ENCODE peak calls at places on chromosomes 3 and 15, in eight cellular contexts. N is activated CD8-positive, alpha-beta T cell treated with anti-CD3 and anti-CD28 coated beads for 36 hours; S is OCI-LY7; L is HL-60; C is IMR-90; O is omental fat pad; V is tibial nerve; Z is lower leg skin. T is an unnamed sample.

GRCh38 chr3:22399566-22399965 is 648.6 kb upstream of the ZNF385D start:
- DNase-seq in S (no peak), N (no peak), C (no peak), Z (no peak), L (no peak), V (no peak), O (no peak), T (no peak)

GRCh38 chr15:57395292-57395691 is 19.0 kb downstream of the CGNL1 start:
- DNase-seq in S (no peak), C (peak), N (no peak), L (no peak), O (no peak), Z (no peak), V (no peak), T (no peak)

GRCh38 chr3:23459915-23460546 is 256.9 kb downstream of the UBE2E2 start:
- DNase-seq in V (no peak), O (no peak), L (no peak), Z (no peak), N (no peak), S (no peak), C (no peak), T (no peak)

GRCh38 chr15:62607643-62608042 is 434.9 kb upstream of the TPM1 start:
- DNase-seq in V (no peak), L (no peak), Z (no peak), C (peak), O (no peak), N (peak), S (no peak), T (no peak)

GRCh38 chr3:40532252-40532651 is 7.5 kb downstream of the ZNF621 start:
- DNase-seq in N (no peak), V (no peak), S (no peak), L (no peak), O (no peak), Z (no peak), C (no peak), T (no peak)

GRCh38 chr3:52245322-52246263 is at the start of gene PPM1M:
- DNase-seq in L (no peak), C (peak), O (no peak), N (peak), Z (no peak), S (no peak), V (no peak), T (peak)

GRCh38 chr3:30188713-30189112 is 417.7 kb upstream of the TGFBR2 start:
- DNase-seq in C (peak), L (no peak), V (no peak), N (no peak), Z (peak), O (no peak), S (no peak), T (no peak)

GRCh38 chr15:94119215-94119815 is 112.0 kb upstream of the MCTP2 start:
- DNase-seq in Z (no peak), V (peak), N (no peak), L (no peak), O (no peak), S (no peak), C (no peak), T (no peak)

GRCh38 chr15:52117549-52117948 is 5.0 kb upstream of the BCL2L10 start:
- DNase-seq in S (no peak), C (no peak), Z (no peak), O (no peak), L (no peak), V (no peak), N (no peak), T (no peak)

GRCh38 chr15:41503669-41504010 is 10.0 kb downstream of the ITPKA start:
- DNase-seq in Z (no peak), O (no peak), C (no peak), N (no peak), S (no peak), L (no peak), V (no peak), T (no peak)

GRCh38 chr15:46411900-46412299 is 777.1 kb downstream of the SQOR start:
- DNase-seq in N (no peak), O (no peak), S (no peak), Z (no peak), L (no peak), C (no peak), V (no peak), T (no peak)

GRCh38 chr3:192445768-192446644 is 281.3 kb downstream of the FGF12 start:
- DNase-seq in S (no peak), N (no peak), O (no peak), C (no peak), Z (no peak), V (no peak), L (no peak), T (no peak)

GRCh38 chr3:2099028-2099671 is 484 bp downstream of the CNTN4 start:
- DNase-seq in O (no peak), C (no peak), S (no peak), Z (no peak), L (no peak), N (no peak), V (no peak), T (peak)

GRCh38 chr3:2096196-2096595 is 2.5 kb upstream of the CNTN4 start:
- DNase-seq in C (no peak), Z (no peak), L (no peak), S (no peak), O (no peak), N (no peak), V (no peak), T (no peak)

GRCh38 chr3:2099779-2100191 is 1.1 kb downstream of the CNTN4 start:
- DNase-seq in S (no peak), C (no peak), V (no peak), Z (no peak), O (no peak), N (no peak), L (no peak), T (no peak)

GRCh38 chr3:2097641-2098191 is 950 bp upstream of the CNTN4 start:
- DNase-seq in S (no peak), C (no peak), N (no peak), V (no peak), Z (no peak), O (no peak), L (no peak), T (no peak)

GRCh38 chr3:2098398-2099027 is at the start of gene CNTN4:
- DNase-seq in C (no peak), Z (no peak), L (no peak), S (no peak), N (peak), O (no peak), V (peak), T (peak)
- TF ChIP-seq CTCF in C (no peak), Z (no peak), L (no peak), S (no peak), N (no peak), O (no peak), V (peak), T (no peak)

GRCh38 chr3:128573160-128573559 is 77.5 kb downstream of the RPN1 start:
- DNase-seq in Z (no peak), C (no peak), N (peak), S (no peak), O (no peak), L (no peak), V (no peak), T (no peak)

GRCh38 chr3:128573707-128574162 is 76.9 kb downstream of the RPN1 start:
- DNase-seq in L (no peak), Z (no peak), V (no peak), S (no peak), C (no peak), O (no peak), N (peak), T (no peak)

GRCh38 chr3:128569756-128570155 is 76.8 kb upstream of the GATA2 start:
- DNase-seq in O (no peak), S (no peak), Z (no peak), V (no peak), L (no peak), N (no peak), C (no peak), T (no peak)

GRCh38 chr3:128572013-128572412 is 78.6 kb downstream of the RPN1 start:
- DNase-seq in Z (no peak), C (no peak), O (no peak), N (no peak), S (no peak), L (no peak), V (no peak), T (no peak)

DNA sequence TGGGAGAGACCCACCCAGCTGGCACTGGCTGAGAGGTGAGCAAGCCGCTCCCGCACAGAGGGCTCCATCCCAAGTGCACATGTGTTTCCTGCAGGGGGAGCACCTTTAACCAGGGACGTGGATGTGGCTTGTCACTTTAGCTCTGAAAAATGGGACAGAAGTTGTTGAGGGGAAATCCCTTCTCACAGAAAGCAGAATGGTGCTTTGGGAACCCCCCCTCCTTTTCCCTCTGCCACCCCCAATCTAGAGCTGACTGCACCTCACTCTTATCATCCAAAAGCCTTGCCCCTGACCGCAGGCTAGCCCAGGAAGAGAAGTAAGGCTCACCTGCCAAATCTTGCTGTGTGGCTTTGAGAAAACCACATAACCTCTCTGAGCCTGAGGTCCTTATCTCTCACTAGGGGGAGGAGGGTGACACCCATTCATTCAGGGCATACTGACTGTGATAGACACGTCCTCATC is 77.9 kb downstream of the RPN1 start:
- DNase-seq in V (no peak), Z (no peak), C (no peak), N (peak), O (no peak), L (no peak), S (no peak), T (peak)
- TF ChIP-seq CTCF in V (no peak), Z (no peak), C (peak), N (no peak), O (no peak), L (no peak), S (peak), T (no peak)

GRCh38 chr3:61560452-61561373 is 658 bp upstream of the PTPRG start:
- DNase-seq in O (peak), V (peak), N (peak), C (peak), S (peak), Z (peak), L (peak), T (peak)
- TF ChIP-seq CTCF in O (no peak), V (no peak), N (no peak), C (no peak), S (peak), Z (no peak), L (no peak), T (no peak)

GRCh38 chr3:72277710-72278109 is 492.8 kb upstream of the PROK2 start:
- DNase-seq in L (no peak), N (no peak), C (no peak), S (no peak), Z (no peak), V (no peak), O (no peak), T (no peak)

GRCh38 chr3:72279631-72280041 is 494.7 kb upstream of the PROK2 start:
- DNase-seq in N (no peak), S (no peak), O (no peak), Z (no peak), C (no peak), L (no peak), V (no peak), T (no peak)

GRCh38 chr3:72280876-72281275 is 495.9 kb upstream of the PROK2 start:
- DNase-seq in L (no peak), N (no peak), V (no peak), Z (no peak), O (no peak), C (no peak), S (no peak), T (no peak)

GRCh38 chr3:72279068-72279598 is 494.2 kb upstream of the PROK2 start:
- DNase-seq in Z (no peak), S (no peak), O (no peak), L (no peak), N (no peak), C (no peak), V (no peak), T (no peak)

DNA sequence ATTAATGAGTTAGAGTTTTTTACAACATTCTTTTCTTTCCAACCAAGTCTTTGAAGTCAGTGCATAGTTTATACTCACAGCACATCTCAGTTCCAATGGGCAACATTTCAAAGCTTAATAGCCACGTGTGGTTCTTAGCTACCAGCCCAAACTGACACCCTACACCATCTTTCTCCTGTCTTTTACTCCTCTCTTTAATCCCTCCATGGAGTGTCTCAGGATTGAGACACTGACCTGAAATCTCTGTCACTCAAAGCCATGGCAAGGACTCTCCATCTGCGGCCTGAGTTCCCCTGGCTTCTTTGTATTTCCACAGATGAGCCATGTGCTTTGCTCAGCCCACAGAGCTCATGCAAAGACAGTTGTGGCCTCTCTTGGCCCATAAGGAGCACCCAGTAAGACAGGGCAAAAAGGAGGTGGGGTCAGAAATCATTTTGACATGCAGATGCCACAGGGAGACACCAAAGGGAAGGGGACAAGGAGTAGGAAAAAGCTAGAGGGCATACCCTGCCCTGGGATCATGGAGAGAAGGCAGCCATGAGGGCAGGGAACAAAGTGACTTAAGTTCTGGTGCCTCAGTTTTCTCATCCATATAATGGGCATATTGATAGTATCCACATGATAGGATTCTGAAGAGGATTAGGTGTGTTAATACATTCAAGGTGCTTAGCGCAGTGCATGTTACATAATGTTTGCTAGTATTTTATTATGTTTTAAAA is 493.6 kb upstream of the PROK2 start:
- DNase-seq in V (no peak), O (no peak), Z (no peak), S (no peak), L (no peak), C (no peak), N (no peak), T (no peak)
- TF ChIP-seq CTCF in V (no peak), O (no peak), Z (no peak), S (no peak), L (no peak), C (no peak), N (no peak), T (no peak)

GRCh38 chr3:172333042-172333377 is 115.2 kb downstream of the GHSR start:
- DNase-seq in V (no peak), Z (no peak), S (no peak), L (no peak), C (no peak), N (no peak), O (no peak), T (no peak)

GRCh38 chr3:172333692-172334457 is 114.4 kb downstream of the GHSR start:
- DNase-seq in Z (no peak), L (no peak), C (no peak), N (no peak), V (no peak), O (no peak), S (no peak), T (no peak)

GRCh38 chr3:172334743-172335142 is 113.5 kb downstream of the GHSR start:
- DNase-seq in Z (no peak), N (no peak), C (no peak), S (no peak), O (no peak), L (no peak), V (no peak), T (no peak)

GRCh38 chr3:172330413-172330812 is 117.8 kb downstream of the GHSR start:
- DNase-seq in V (no peak), O (no peak), C (no peak), Z (no peak), S (no peak), L (no peak), N (no peak), T (no peak)

DNA sequence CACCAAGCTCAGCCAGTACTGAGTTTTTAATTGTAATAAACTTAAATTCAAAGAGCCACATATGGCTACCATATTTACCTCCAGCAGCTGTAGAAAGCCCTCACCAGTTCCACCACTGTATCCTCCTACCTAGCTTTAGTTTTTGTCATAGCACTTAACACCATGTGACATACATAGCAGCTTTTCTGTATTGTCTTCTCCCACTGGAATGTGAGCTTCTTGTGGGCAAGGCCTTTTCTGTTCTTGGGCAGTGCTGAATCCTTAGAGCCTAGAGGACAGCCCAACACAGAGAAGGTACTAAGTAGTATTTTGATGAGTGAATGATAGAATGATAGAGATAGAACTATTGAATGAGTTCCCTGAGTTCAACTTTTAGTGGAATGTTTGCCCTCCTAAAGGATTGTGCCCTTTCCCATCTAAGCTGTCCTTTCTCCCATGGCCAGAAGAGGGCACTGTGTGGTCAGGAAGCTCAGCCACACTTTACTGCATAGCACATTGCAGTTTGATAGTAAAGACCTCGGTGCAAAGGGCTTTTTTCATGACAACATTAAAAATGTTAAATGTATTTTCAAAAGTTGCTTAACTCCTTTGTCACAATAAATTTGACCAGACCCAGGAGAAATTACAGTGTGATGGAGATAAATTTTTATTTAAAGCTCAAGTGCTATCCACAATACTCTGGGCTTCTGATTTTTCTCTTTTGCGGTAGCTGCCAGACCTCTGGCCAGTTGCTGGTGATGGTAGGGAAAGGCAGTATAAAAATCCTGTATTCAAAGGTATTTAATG is 115.8 kb downstream of the GHSR start:
- DNase-seq in O (no peak), Z (peak), V (peak), S (peak), N (peak), C (peak), L (peak), T (peak)
- TF ChIP-seq CTCF in O (peak), Z (no peak), V (peak), S (peak), N (peak), C (peak), L (peak), T (peak)

GRCh38 chr15:74179983-74180688 is 6.6 kb downstream of the ISLR start:
- DNase-seq in Z (no peak), C (peak), V (no peak), O (no peak), S (no peak), L (no peak), N (no peak), T (no peak)
- TF ChIP-seq CTCF in Z (no peak), C (no peak), V (no peak), O (no peak), S (no peak), L (no peak), N (no peak), T (no peak)

GRCh38 chr3:150725548-150725947 is 21.8 kb upstream of the ERICH6 start:
- DNase-seq in C (no peak), N (no peak), L (no peak), S (no peak), V (no peak), Z (no peak), O (no peak), T (no peak)
- TF ChIP-seq CTCF in C (no peak), N (no peak), L (no peak), S (no peak), V (no peak), Z (no peak), O (no peak), T (no peak)